ENCODE peak calls at places on chromosomes 16 and 17, in nine cellular contexts. C is NAMALWA; X is heart right ventricle; Y is A673; V is activated B cell treated with CpG ODN at 0.5 μM for 24 hours; D is stimulated activated effector memory CD8-positive, alpha-beta T cell treated with anti-CD3 and anti-CD28 coated beads, Interleukin-12 subunit alpha, Interleukin-12 subunit beta, amount 100 ng/mL, for 72 hours; L is stimulated activated naive CD4-positive, alpha-beta T cell treated with Interleukin-2 at 50 U/mL for 16 hours; U is fibroblast of mammary gland; B is stimulated activated CD8-positive, alpha-beta memory T cell treated with anti-CD3 and anti-CD28 coated beads, Interleukin-4, amount 100 ng/mL, for 24 hours. E is an unnamed sample.

GRCh38 chr17:75051941-75052340 is 4.9 kb downstream of the KCTD2 start:
- DNase-seq in C (no peak), X (no peak), Y (no peak), V (no peak), D (no peak), L (no peak), U (no peak), B (no peak), E (no peak)

GRCh38 chr17:44170135-44170498 is 387 bp upstream of the ASB16 start:
- DNase-seq in C (no peak), X (no peak), Y (no peak), V (no peak), D (no peak), L (no peak), U (no peak), B (no peak), E (no peak)

GRCh38 chr16:31351937-31352315 is 3.0 kb upstream of the ITGAX start:
- DNase-seq in C (no peak), X (no peak), Y (no peak), V (no peak), D (peak), L (no peak), U (peak), B (no peak), E (no peak)

GRCh38 chr16:35311475-35311874 is 1852.1 kb downstream of the TP53TG3F start:
- DNase-seq in C (no peak), X (no peak), Y (no peak), V (no peak), D (no peak), L (no peak), U (no peak), B (no peak), E (no peak)

GRCh38 chr17:83086907-83087787 is 7.7 kb downstream of the METRNL start:
- DNase-seq in C (no peak), X (no peak), Y (no peak), V (no peak), D (no peak), L (no peak), U (no peak), B (no peak), E (no peak)

GRCh38 chr17:38619451-38619795 is 13.7 kb upstream of the SRCIN1 start:
- DNase-seq in C (no peak), X (no peak), Y (no peak), V (no peak), D (no peak), L (no peak), U (no peak), B (no peak), E (no peak)

GRCh38 chr16:6165330-6165984 is 1067.9 kb upstream of the EEF2KMT start:
- DNase-seq in C (peak), X (no peak), Y (peak), V (no peak), D (no peak), L (no peak), U (no peak), B (no peak), E (no peak)

GRCh38 chr17:2704031-2704889 is 7.3 kb downstream of the CLUH start:
- DNase-seq in C (no peak), X (no peak), Y (no peak), V (no peak), D (no peak), L (no peak), U (no peak), B (no peak), E (peak)

GRCh38 chr16:1917056-1917664 is 1.1 kb downstream of the HS3ST6 start:
- DNase-seq in C (no peak), X (no peak), Y (no peak), V (no peak), D (no peak), L (no peak), U (no peak), B (no peak), E (no peak)

GRCh38 chr17:76578376-76578775 is 7.3 kb downstream of the ST6GALNAC2 start:
- DNase-seq in C (no peak), X (no peak), Y (no peak), V (no peak), D (no peak), L (no peak), U (no peak), B (no peak), E (peak)

GRCh38 chr17:72118588-72119279 is 2.1 kb upstream of the SOX9 start:
- DNase-seq in C (peak), X (peak), Y (peak), V (no peak), D (no peak), L (no peak), U (peak), B (no peak), E (peak)

GRCh38 chr17:16941643-16942042 is 30.3 kb downstream of the TNFRSF13B start:
- DNase-seq in C (no peak), X (no peak), Y (no peak), V (no peak), D (no peak), L (no peak), U (peak), B (no peak), E (no peak)

GRCh38 chr16:35391328-35391727 is 1931.9 kb downstream of the TP53TG3F start:
- DNase-seq in C (peak), X (peak), Y (peak), V (no peak), D (no peak), L (no peak), U (peak), B (no peak), E (no peak)

GRCh38 chr17:43645765-43646481 is 15.8 kb downstream of the MEOX1 start:
- DNase-seq in C (no peak), X (peak), Y (no peak), V (no peak), D (no peak), L (no peak), U (peak), B (no peak), E (no peak)

GRCh38 chr17:17515921-17516295 is 19.7 kb upstream of the RASD1 start:
- DNase-seq in C (no peak), X (no peak), Y (no peak), V (no peak), D (no peak), L (no peak), U (peak), B (no peak), E (no peak)

GRCh38 chr17:3647769-3648540 is 11.4 kb downstream of the CTNS start:
- DNase-seq in C (peak), X (peak), Y (peak), V (no peak), D (no peak), L (peak), U (peak), B (no peak), E (no peak)

GRCh38 chr17:16459850-16460550 is 32.0 kb downstream of the LRRC75A start:
- DNase-seq in C (no peak), X (no peak), Y (no peak), V (no peak), D (no peak), L (no peak), U (no peak), B (no peak), E (no peak)

GRCh38 chr17:16418684-16419066 is 3.3 kb downstream of the TRPV2 start:
- DNase-seq in C (no peak), X (no peak), Y (no peak), V (no peak), D (no peak), L (no peak), U (no peak), B (no peak), E (no peak)

GRCh38 chr16:14020141-14020540 is 51.0 kb upstream of the MRTFB start:
- DNase-seq in C (no peak), X (no peak), Y (no peak), V (no peak), D (no peak), L (no peak), U (no peak), B (no peak), E (no peak)

GRCh38 chr17:10162034-10162433 is 36.4 kb downstream of the GAS7 start:
- DNase-seq in C (no peak), X (no peak), Y (no peak), V (no peak), D (no peak), L (no peak), U (no peak), B (no peak), E (peak)

GRCh38 chr17:77884967-77885641 is 73.4 kb upstream of the TNRC6C start:
- DNase-seq in C (no peak), X (no peak), Y (no peak), V (no peak), D (no peak), L (no peak), U (no peak), B (no peak), E (no peak)

GRCh38 chr17:32747856-32748255 is 129.1 kb downstream of the MYO1D start:
- DNase-seq in C (no peak), X (no peak), Y (no peak), V (no peak), D (no peak), L (no peak), U (peak), B (no peak), E (no peak)

GRCh38 chr17:37562016-37562745 is 47.0 kb downstream of the SYNRG start:
- DNase-seq in C (no peak), X (no peak), Y (no peak), V (no peak), D (no peak), L (no peak), U (no peak), B (no peak), E (no peak)

GRCh38 chr17:59845595-59846390 is 47.0 kb downstream of the TUBD1 start:
- DNase-seq in C (peak), X (no peak), Y (no peak), V (peak), D (no peak), L (peak), U (peak), B (no peak), E (no peak)

GRCh38 chr17:869567-870530 is 87.7 kb downstream of the MRM3 start:
- DNase-seq in C (no peak), X (peak), Y (no peak), V (no peak), D (no peak), L (no peak), U (peak), B (no peak), E (no peak)

GRCh38 chr17:7192271-7192937 is 13.2 kb upstream of the ASGR1 start:
- DNase-seq in C (no peak), X (no peak), Y (no peak), V (no peak), D (no peak), L (no peak), U (no peak), B (no peak), E (no peak)

GRCh38 chr17:77116371-77116860 is 24.4 kb upstream of the SEC14L1 start:
- DNase-seq in C (no peak), X (no peak), Y (no peak), V (no peak), D (no peak), L (no peak), U (no peak), B (no peak), E (no peak)

GRCh38 chr17:50905460-50905803 is 39.3 kb upstream of the TOB1 start:
- DNase-seq in C (peak), X (no peak), Y (no peak), V (no peak), D (no peak), L (no peak), U (no peak), B (no peak), E (no peak)

E was measured in GM20000.